ENCODE peak calls at places on chromosomes 4 and X, in nine cellular contexts. H is stimulated activated CD4-positive, alpha-beta T cell treated with anti-CD3 and anti-CD28 coated beads, TNF-alpha, amount 100 ng/mL, for 48 hours; Y is NCI-H2029 treated with DMSO at 0.1 percent for 48 hours; R is hypothalamus; Z is prostate gland; J is WTC11; E is tibial nerve; K is right atrium auricular region; G is ELR. C is an unnamed sample.
A peak's percentile ranks its signal among the peaks of the same experiment; 100 is the strongest.

GRCh38 chrX:3295731-3296130 is 50.7 kb downstream of the MXRA5 start:
- DNase-seq in J (peak; percentile 29), Z (no peak), Y (no peak), R (no peak), G (peak; percentile 36), K (no peak), E (no peak), H (no peak), C (no peak)

GRCh38 chrX:12425496-12425895 is 287.2 kb downstream of the FRMPD4 start:
- DNase-seq in Z (no peak), G (no peak), H (no peak), Y (no peak), J (no peak), R (no peak), E (no peak), K (no peak), C (no peak)

GRCh38 chrX:48497871-48498270 is 10.9 kb upstream of the PORCN start:
- DNase-seq in K (no peak), Y (no peak), R (no peak), H (no peak), J (no peak), E (no peak), G (no peak), Z (no peak), C (no peak)

GRCh38 chrX:40109288-40110008 is 11.7 kb upstream of the BCOR start:
- DNase-seq in K (peak; percentile 72), Y (no peak), Z (peak; percentile 54), H (no peak), G (peak; percentile 71), E (no peak), R (no peak), J (peak; percentile 58), C (no peak)

GRCh38 chr4:38504396-38504715 is 159.6 kb upstream of the KLF3 start:
- DNase-seq in Z (no peak), G (no peak), Y (no peak), H (no peak), J (no peak), R (no peak), K (no peak), E (no peak), C (no peak)

GRCh38 chrX:72045141-72045540 is 86.6 kb downstream of the RTL5 start:
- DNase-seq in R (no peak), Y (no peak), K (peak; percentile 26), J (no peak), E (no peak), H (no peak), Z (no peak), G (no peak), C (no peak)

GRCh38 chrX:45479196-45479834 is 278.6 kb upstream of the DIPK2B start:
- DNase-seq in K (no peak), H (no peak), G (peak; percentile 90), R (no peak), Y (no peak), E (no peak), J (no peak), Z (no peak), C (no peak)

GRCh38 chr4:40747436-40747835 is 2.3 kb upstream of the NSUN7 start:
- DNase-seq in R (no peak), K (no peak), Y (no peak), Z (no peak), J (no peak), H (no peak), E (no peak), G (no peak), C (no peak)

GRCh38 chrX:21047034-21047455 is 327.2 kb upstream of the CNKSR2 start:
- DNase-seq in K (no peak), Z (no peak), J (peak; percentile 14), E (no peak), G (no peak), H (no peak), R (no peak), Y (no peak), C (no peak)

GRCh38 chrX:14266702-14267101 is 237.0 kb upstream of the GEMIN8 start:
- DNase-seq in R (no peak), H (no peak), Z (no peak), Y (no peak), G (no peak), E (no peak), K (no peak), J (no peak), C (no peak)

GRCh38 chr4:39169426-39169825 is 12.9 kb upstream of the WDR19 start:
- DNase-seq in G (peak; percentile 29), H (no peak), Z (no peak), K (no peak), E (no peak), J (no peak), R (no peak), Y (no peak), C (no peak)

GRCh38 chr4:77854431-77855111 is 8.1 kb upstream of the MRPL1 start:
- DNase-seq in Z (no peak), K (no peak), E (no peak), H (no peak), Y (no peak), G (no peak), R (no peak), J (no peak), C (no peak)

GRCh38 chrX:118420462-118420861 is 74.6 kb downstream of the WDR44 start:
- DNase-seq in R (no peak), H (no peak), J (no peak), Z (peak; percentile 5), E (no peak), K (no peak), G (peak; percentile 3), Y (peak; percentile 20), C (no peak)

GRCh38 chr4:139838811-139839210 is 173.2 kb downstream of the MGST2 start:
- DNase-seq in H (no peak), E (no peak), Y (no peak), R (no peak), K (no peak), Z (no peak), J (no peak), G (no peak), C (no peak)

GRCh38 chrX:9466115-9466495 is 1.2 kb downstream of the TBL1X start:
- DNase-seq in R (peak; percentile 5), G (peak; percentile 51), K (peak; percentile 67), E (no peak), H (no peak), J (peak; percentile 26), Y (no peak), Z (peak; percentile 29), C (no peak)

GRCh38 chr4:95761441-95761840 is 78.5 kb upstream of the PDHA2 start:
- DNase-seq in J (no peak), E (no peak), R (no peak), G (peak; percentile 3), H (no peak), Y (no peak), Z (no peak), K (no peak), C (no peak)

GRCh38 chr4:176084769-176085168 is 19.1 kb downstream of the WDR17 start:
- DNase-seq in Y (no peak), E (no peak), G (no peak), K (no peak), J (no peak), H (no peak), R (no peak), Z (no peak), C (no peak)

GRCh38 chrX:115251458-115252233 is 17.8 kb upstream of the LRCH2 start:
- DNase-seq in G (no peak), R (no peak), H (no peak), J (no peak), Z (no peak), K (no peak), E (no peak), Y (no peak), C (no peak)

GRCh38 chr4:107060388-107060787 is 24.3 kb upstream of the DKK2 start:
- DNase-seq in H (no peak), K (no peak), R (no peak), G (peak; percentile 27), J (no peak), E (no peak), Z (no peak), Y (no peak), C (no peak)

GRCh38 chr4:55184600-55185523 is 59.5 kb upstream of the KDR start:
- DNase-seq in R (no peak), H (no peak), Y (peak; percentile 48), J (peak; percentile 60), E (no peak), G (peak; percentile 15), Z (peak; percentile 16), K (no peak), C (no peak)

GRCh38 chr4:177220376-177220775 is 89.3 kb upstream of the NEIL3 start:
- DNase-seq in E (no peak), Z (no peak), K (no peak), J (no peak), R (no peak), Y (no peak), G (peak; percentile 64), H (no peak), C (no peak)

GRCh38 chr4:1593458-1593857 is 90.7 kb downstream of the FAM53A start:
- DNase-seq in J (no peak), H (no peak), K (no peak), G (no peak), Y (no peak), E (no peak), Z (no peak), R (no peak), C (no peak)

GRCh38 chrX:1884446-1884845 is 269.6 kb downstream of the ASMT start:
- DNase-seq in J (no peak), H (no peak), Z (no peak), R (no peak), G (no peak), Y (no peak), E (no peak), K (no peak), C (no peak)

GRCh38 chr4:30916337-30917274 is 196.4 kb downstream of the PCDH7 start:
- DNase-seq in Y (no peak), H (no peak), R (no peak), E (no peak), G (no peak), K (no peak), Z (no peak), J (no peak), C (no peak)

GRCh38 chrX:109751698-109752097 is 18.6 kb upstream of the ACSL4 start:
- DNase-seq in Z (no peak), R (no peak), E (no peak), J (no peak), H (no peak), G (no peak), Y (no peak), K (no peak), C (no peak)

GRCh38 chrX:39112143-39112542 is 310.9 kb downstream of the MID1IP1 start:
- DNase-seq in G (no peak), K (no peak), R (no peak), E (no peak), Z (no peak), H (no peak), J (no peak), Y (no peak), C (no peak)

GRCh38 chrX:41922125-41922521 is 1.2 kb downstream of the CASK start:
- DNase-seq in H (no peak), E (no peak), R (no peak), K (no peak), G (peak; percentile 54), Y (no peak), Z (peak; percentile 3), J (no peak), C (no peak)

GRCh38 chr4:188872809-188873208 is 733.6 kb downstream of the TRIML1 start:
- DNase-seq in K (no peak), Z (no peak), Y (no peak), G (no peak), H (no peak), E (no peak), R (no peak), J (no peak), C (no peak)

GRCh38 chr4:11312389-11312788 is 116.3 kb downstream of the HS3ST1 start:
- DNase-seq in Y (no peak), K (no peak), R (no peak), H (no peak), G (no peak), J (no peak), E (no peak), Z (no peak), C (no peak)

GRCh38 chrX:56764153-56764974 is 35.3 kb downstream of the NBDY start:
- DNase-seq in H (peak; percentile 24), R (no peak), J (peak; percentile 50), Z (peak; percentile 31), Y (no peak), K (peak; percentile 79), E (no peak), G (peak; percentile 57), C (no peak)

GRCh38 chrX:45329217-45329616 is 128.5 kb upstream of the DIPK2B start:
- DNase-seq in Z (no peak), Y (no peak), J (no peak), G (peak; percentile 11), E (no peak), H (no peak), K (no peak), R (no peak), C (no peak)

C was measured in GM18507.